ENCODE peak calls at places on chromosomes 6 and 20, in seven cellular contexts. V, U, B, X, A, R and N are unnamed samples.
A peak's percentile ranks its signal among the peaks of the same experiment; 100 is the strongest.

GRCh38 chr6:20700375-20700774 is 166.1 kb downstream of the CDKAL1 start:
- DNase-seq in R (no peak), A (no peak), X (no peak), U (no peak), V (no peak), B (no peak), N (no peak)

GRCh38 chr6:164523060-164523459 is 786.3 kb downstream of the C6orf118 start:
- DNase-seq in U (no peak), R (no peak), A (no peak), X (no peak), B (no peak), V (no peak), N (no peak)

GRCh38 chr20:59667981-59668515 is 63.7 kb downstream of the PHACTR3 start:
- DNase-seq in B (no peak), R (no peak), X (no peak), V (no peak), U (no peak), A (no peak), N (no peak)

GRCh38 chr6:166758136-166758704 is 131.2 kb upstream of the RPS6KA2 start:
- DNase-seq in V (no peak), U (no peak), A (no peak), X (no peak), R (no peak), B (no peak), N (no peak)

GRCh38 chr6:13511913-13512717 is 24.7 kb upstream of the GFOD1 start:
- DNase-seq in A (no peak), B (no peak), R (no peak), U (no peak), X (no peak), V (no peak), N (no peak)

GRCh38 chr6:46014511-46015118 is 1.0 kb downstream of the CLIC5 start:
- DNase-seq in A (no peak), V (peak; percentile 16), B (peak; percentile 47), X (no peak), R (peak; percentile 14), U (no peak), N (peak; percentile 1)

GRCh38 chr6:123909989-123910388 is 106.3 kb downstream of the NKAIN2 start:
- DNase-seq in R (no peak), A (no peak), V (no peak), X (no peak), B (no peak), U (no peak), N (no peak)

GRCh38 chr6:17281497-17282481 is 628 bp downstream of the RBM24 start:
- DNase-seq in R (peak; percentile 31), U (no peak), V (peak; percentile 25), B (peak; percentile 8), X (no peak), A (no peak), N (peak; percentile 21)

GRCh38 chr20:5362771-5363170 is 46.0 kb upstream of the PROKR2 start:
- DNase-seq in U (no peak), R (no peak), B (no peak), V (no peak), A (no peak), X (no peak), N (no peak)

GRCh38 chr6:62285612-62286469 is at the start of gene KHDRBS2:
- DNase-seq in B (peak; percentile 92), A (peak; percentile 13), R (no peak), U (no peak), V (peak; percentile 90), X (peak; percentile 83), N (peak; percentile 86)

GRCh38 chr6:35484921-35485392 is 11.9 kb downstream of the TEAD3 start:
- DNase-seq in V (no peak), B (no peak), U (no peak), X (no peak), R (no peak), A (no peak), N (no peak)

GRCh38 chr6:4374231-4374630 is 238.9 kb upstream of the ECI2 start:
- DNase-seq in B (no peak), R (no peak), A (no peak), U (no peak), X (no peak), V (no peak), N (no peak)
- TF ChIP-seq CTCF in B (no peak), R (no peak), A (no peak), U (no peak), X (no peak), V (no peak), N (no peak)

GRCh38 chr6:41371461-41371991 is 36.1 kb downstream of the NCR2 start:
- DNase-seq in R (peak; percentile 68), X (no peak), B (peak; percentile 70), A (no peak), U (peak; percentile 12), V (peak; percentile 33), N (peak; percentile 44)
- TF ChIP-seq CTCF in R (no peak), X (no peak), B (no peak), A (peak; percentile 37), U (peak; percentile 39), V (peak; percentile 54), N (peak; percentile 52)

DNA sequence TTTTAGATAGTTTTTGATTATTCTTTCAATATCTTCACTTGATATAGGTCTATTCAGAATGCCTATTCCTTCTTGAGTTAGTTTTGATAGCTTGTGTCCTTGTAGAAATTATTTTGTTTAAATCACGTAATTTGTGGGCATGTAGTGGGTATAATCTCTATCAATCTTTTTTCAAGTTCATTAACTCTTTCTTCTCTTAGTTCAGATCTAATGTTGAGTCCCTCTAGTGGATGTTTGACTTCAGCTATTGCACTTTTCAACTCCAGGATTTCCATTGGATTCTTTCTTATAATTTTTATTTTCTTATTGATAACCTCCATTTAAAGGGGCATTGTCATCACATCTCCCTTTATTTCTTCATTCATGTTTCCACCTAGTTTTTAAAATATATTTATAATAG is 135.6 kb downstream of the COL12A1 start:
- DNase-seq in U (no peak), B (no peak), V (no peak), A (no peak), X (no peak), R (no peak), N (no peak)
- TF ChIP-seq CTCF in U (no peak), B (no peak), V (no peak), A (no peak), X (no peak), R (no peak), N (no peak)

GRCh38 chr6:145139451-145139850 is 595.9 kb downstream of the EPM2A start:
- DNase-seq in A (no peak), V (no peak), R (no peak), U (no peak), B (no peak), X (no peak), N (no peak)

GRCh38 chr6:145139895-145140294 is 595.4 kb downstream of the EPM2A start:
- DNase-seq in U (no peak), X (no peak), R (no peak), A (no peak), V (no peak), B (no peak), N (no peak)

GRCh38 chr6:145138469-145139185 is 596.7 kb downstream of the EPM2A start:
- DNase-seq in X (no peak), U (no peak), R (no peak), A (no peak), V (no peak), B (no peak), N (no peak)

GRCh38 chr6:145135702-145136101 is 599.6 kb downstream of the EPM2A start:
- DNase-seq in X (no peak), A (no peak), V (no peak), B (no peak), U (no peak), R (no peak), N (no peak)

DNA sequence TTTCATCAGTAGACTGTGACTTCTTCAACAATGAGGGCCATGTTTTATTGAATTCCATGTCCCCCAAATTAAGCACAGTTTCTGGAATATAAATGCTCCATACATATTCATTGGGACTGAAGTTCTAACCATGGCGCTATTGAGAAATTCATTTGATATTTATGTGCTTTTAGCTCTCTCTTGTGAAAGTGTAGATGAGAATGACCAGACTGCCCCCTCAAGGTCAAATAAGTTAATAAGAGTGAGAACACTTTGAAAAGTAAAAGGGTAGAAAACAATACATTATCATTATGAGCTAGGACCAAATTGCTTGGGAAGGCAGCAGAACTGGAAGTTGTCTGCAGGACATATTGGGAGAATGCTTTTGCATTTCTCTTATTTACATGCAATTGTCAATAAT is 597.9 kb downstream of the EPM2A start:
- DNase-seq in B (no peak), U (no peak), V (no peak), A (no peak), X (peak; percentile 31), R (no peak), N (no peak)
- TF ChIP-seq CTCF in B (no peak), U (no peak), V (peak; percentile 23), A (peak; percentile 24), X (no peak), R (no peak), N (peak; percentile 30)

DNA sequence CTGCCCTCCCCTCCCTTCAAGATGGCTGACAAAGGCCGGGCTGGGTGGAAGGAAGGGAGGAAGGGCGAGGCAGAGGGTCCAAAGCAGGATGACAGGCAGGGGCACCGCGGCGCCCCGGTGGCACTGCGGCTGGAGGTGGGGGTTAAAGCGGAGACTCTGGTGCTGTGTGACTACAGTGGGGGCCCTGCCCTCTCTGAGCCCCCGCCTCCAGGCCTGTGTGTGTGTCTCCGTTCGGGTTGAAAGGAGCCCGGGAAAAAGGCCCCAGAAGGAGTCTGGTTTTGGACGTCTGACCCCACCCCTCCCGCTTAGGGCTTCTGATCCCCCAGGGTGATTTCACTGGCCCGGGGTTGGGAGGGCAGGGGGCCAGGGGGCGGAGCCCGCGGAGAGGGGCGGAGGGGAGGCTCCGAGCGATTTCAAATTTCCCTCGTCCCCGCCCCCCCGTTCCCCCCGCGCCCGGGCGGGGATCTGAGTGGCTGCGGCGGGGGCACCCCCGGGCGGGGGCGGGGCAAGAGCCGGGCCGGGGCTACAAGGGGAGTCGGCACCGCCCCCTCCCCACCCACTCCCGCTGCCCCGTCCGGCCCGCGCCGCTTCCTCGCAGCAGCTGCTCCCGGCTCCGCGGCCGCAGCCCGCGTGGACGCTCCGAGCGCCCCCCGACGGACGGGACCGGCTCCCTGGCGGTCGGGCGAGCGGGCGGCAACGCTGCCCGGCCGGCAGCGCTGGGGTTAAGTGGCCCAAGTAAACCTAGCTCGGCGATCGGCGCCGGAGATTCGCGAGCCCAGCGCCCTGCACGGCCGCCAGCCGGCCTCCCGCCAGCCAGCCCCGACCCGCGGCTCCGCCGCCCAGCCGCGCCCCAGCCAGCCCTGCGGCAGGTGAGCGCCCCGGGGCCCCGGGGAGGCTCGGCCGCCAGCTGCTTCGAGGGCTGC is at the start of gene DNMT3B:
- DNase-seq in A (no peak), X (peak; percentile 79), V (peak; percentile 83), R (peak; percentile 84), B (peak; percentile 94), U (peak; percentile 40), N (peak; percentile 86)
- TF ChIP-seq CTCF in A (no peak), X (no peak), V (peak; percentile 54), R (peak; percentile 21), B (no peak), U (no peak), N (peak; percentile 54)

DNA sequence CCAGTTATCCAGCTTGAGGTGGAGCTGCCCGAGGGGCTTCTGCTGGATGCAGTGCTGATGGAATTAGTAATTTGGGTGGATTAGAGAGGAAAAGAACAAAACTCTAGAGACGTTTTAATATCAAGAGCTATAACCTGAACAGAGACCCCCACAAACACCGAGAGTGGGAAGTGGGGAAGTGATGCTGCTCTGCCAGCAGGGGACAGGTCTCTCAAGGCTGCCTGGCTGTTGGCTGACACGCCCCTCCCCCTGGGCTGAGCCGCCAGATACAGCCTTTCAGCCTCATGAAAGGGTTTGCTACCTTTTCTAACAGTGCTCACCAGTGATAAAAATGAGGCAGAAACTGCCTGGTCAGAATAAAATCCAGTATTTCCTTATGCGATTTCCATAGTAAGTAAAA is 9.6 kb downstream of the LEMD2 start:
- DNase-seq in A (no peak), R (peak; percentile 56), X (no peak), B (no peak), V (no peak), U (no peak), N (no peak)
- TF ChIP-seq CTCF in A (peak; percentile 39), R (peak; percentile 43), X (no peak), B (peak; percentile 32), V (peak; percentile 15), U (peak; percentile 6), N (peak; percentile 44)